ENCODE peak calls at places on chromosomes 6 and 20, in five cellular contexts. V, U, E, D and B are unnamed samples.
A peak's percentile ranks its signal among the peaks of the same experiment; 100 is the strongest.

GRCh38 chr6:132300323-132300949 is 100.8 kb downstream of the MOXD1 start:
- DNase-seq in D (no peak), E (no peak), U (no peak), V (peak; percentile 75), B (no peak)

GRCh38 chr6:44275749-44276648 is 5.7 kb downstream of the TMEM151B start:
- DNase-seq in E (no peak), V (no peak), D (no peak), U (no peak), B (no peak)

GRCh38 chr20:2874456-2874855 is 1.2 kb downstream of the PTPRA start:
- DNase-seq in D (no peak), E (no peak), U (no peak), V (peak; percentile 39), B (no peak)

GRCh38 chr6:29850011-29850553 is 22.5 kb downstream of the HLA-G start:
- DNase-seq in V (no peak), D (peak; percentile 12), E (peak; percentile 79), U (peak; percentile 64), B (no peak)

GRCh38 chr20:1130058-1130694 is 11.8 kb downstream of the PSMF1 start:
- DNase-seq in D (no peak), U (no peak), V (no peak), E (no peak), B (no peak)

GRCh38 chr6:24796616-24797290 is 2.0 kb downstream of the ARMH2 start:
- DNase-seq in V (no peak), E (no peak), D (no peak), U (no peak), B (no peak)

GRCh38 chr6:129686941-129687627 is 22.9 kb downstream of the ARHGAP18 start:
- DNase-seq in E (no peak), V (peak; percentile 52), U (no peak), D (no peak), B (no peak)

GRCh38 chr6:109927052-109927451 is 51.1 kb upstream of the GPR6 start:
- DNase-seq in E (no peak), V (no peak), D (no peak), U (no peak), B (no peak)

GRCh38 chr6:15691250-15691869 is 28.5 kb upstream of the DTNBP1 start:
- DNase-seq in D (peak; percentile 83), V (peak; percentile 87), U (peak; percentile 94), E (peak; percentile 90), B (peak; percentile 80)

GRCh38 chr20:7113577-7114466 is 346.3 kb downstream of the BMP2 start:
- DNase-seq in U (no peak), E (no peak), D (no peak), V (peak; percentile 1), B (no peak)

GRCh38 chr6:30192076-30192475 is 21.1 kb downstream of the TRIM26 start:
- DNase-seq in E (no peak), U (no peak), D (no peak), V (no peak), B (no peak)

GRCh38 chr6:26457407-26457795 is 354 bp upstream of the BTN2A1 start:
- DNase-seq in E (no peak), V (no peak), D (no peak), U (peak; percentile 72), B (no peak)

GRCh38 chr6:141451508-141452353 is 681.0 kb upstream of the GJE1 start:
- DNase-seq in V (peak; percentile 83), E (no peak), D (no peak), U (no peak), B (no peak)

GRCh38 chr20:3323398-3323797 is 84.1 kb downstream of the DNAAF9 start:
- DNase-seq in U (no peak), E (no peak), V (no peak), D (no peak), B (no peak)

GRCh38 chr20:57709823-57710799 is at the start of gene PMEPA1:
- DNase-seq in E (peak; percentile 96), U (peak; percentile 98), V (peak; percentile 95), D (peak; percentile 97), B (peak; percentile 92)

GRCh38 chr6:5126214-5126613 is 41.1 kb downstream of the PPP1R3G start:
- DNase-seq in V (peak; percentile 60), U (no peak), D (no peak), E (no peak), B (no peak)

GRCh38 chr20:35344354-35344837 is 52.2 kb upstream of the FAM83C start:
- DNase-seq in D (no peak), V (peak; percentile 96), E (no peak), U (no peak), B (peak; percentile 56)

GRCh38 chr6:44699851-44700250 is 312.3 kb downstream of the CDC5L start:
- DNase-seq in V (no peak), D (no peak), U (no peak), E (no peak), B (no peak)

GRCh38 chr6:143674466-143675114 is 3.2 kb upstream of the PHACTR2 start:
- DNase-seq in E (no peak), U (no peak), V (peak; percentile 28), D (no peak), B (no peak)
- H3K27ac ChIP-seq in E (peak overlapping the region; percentile 12), U (no peak overlapping the region), V (peak overlapping the region; percentile 75), D (no peak overlapping the region), B (no peak overlapping the region)

DNA sequence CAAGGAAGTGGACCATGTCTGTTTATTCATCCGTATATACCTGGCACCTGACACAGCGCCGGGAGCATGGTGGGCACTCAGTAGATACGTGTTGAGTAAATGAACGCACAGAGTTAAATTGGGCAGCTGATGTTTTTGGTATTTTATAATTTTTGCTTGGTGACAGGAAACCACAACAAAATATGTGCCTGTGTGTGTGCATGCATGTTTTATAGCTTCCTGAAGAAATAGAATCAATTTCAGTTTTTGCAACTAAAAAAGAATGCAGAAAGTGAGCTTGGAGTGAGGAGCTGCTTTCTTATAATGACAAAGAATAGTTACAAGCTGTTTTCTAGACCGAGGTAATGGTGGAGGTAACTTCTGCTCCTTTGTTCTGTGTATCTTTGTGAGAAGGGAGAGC is 91.5 kb downstream of the PLCB4 start:
- DNase-seq in V (no peak), U (no peak), D (no peak), E (no peak), B (no peak)
- H3K4me3 ChIP-seq in V (no peak overlapping the region), U (no peak overlapping the region), D (no peak overlapping the region), E (no peak overlapping the region), B (no peak overlapping the region)

GRCh38 chr6:158058156-158058723 is 76.6 kb downstream of the SYNJ2 start:
- DNase-seq in U (no peak), D (no peak), V (no peak), E (no peak), B (no peak)

GRCh38 chr6:158061709-158062461 is 80.2 kb downstream of the SYNJ2 start:
- DNase-seq in U (no peak), D (no peak), E (no peak), V (no peak), B (no peak)

GRCh38 chr6:158061361-158061708 is 79.7 kb downstream of the SYNJ2 start:
- DNase-seq in U (no peak), E (no peak), V (no peak), D (no peak), B (no peak)

GRCh38 chr6:158059108-158059507 is 77.4 kb downstream of the SYNJ2 start:
- DNase-seq in V (no peak), D (no peak), E (no peak), U (peak; percentile 53), B (no peak)

DNA sequence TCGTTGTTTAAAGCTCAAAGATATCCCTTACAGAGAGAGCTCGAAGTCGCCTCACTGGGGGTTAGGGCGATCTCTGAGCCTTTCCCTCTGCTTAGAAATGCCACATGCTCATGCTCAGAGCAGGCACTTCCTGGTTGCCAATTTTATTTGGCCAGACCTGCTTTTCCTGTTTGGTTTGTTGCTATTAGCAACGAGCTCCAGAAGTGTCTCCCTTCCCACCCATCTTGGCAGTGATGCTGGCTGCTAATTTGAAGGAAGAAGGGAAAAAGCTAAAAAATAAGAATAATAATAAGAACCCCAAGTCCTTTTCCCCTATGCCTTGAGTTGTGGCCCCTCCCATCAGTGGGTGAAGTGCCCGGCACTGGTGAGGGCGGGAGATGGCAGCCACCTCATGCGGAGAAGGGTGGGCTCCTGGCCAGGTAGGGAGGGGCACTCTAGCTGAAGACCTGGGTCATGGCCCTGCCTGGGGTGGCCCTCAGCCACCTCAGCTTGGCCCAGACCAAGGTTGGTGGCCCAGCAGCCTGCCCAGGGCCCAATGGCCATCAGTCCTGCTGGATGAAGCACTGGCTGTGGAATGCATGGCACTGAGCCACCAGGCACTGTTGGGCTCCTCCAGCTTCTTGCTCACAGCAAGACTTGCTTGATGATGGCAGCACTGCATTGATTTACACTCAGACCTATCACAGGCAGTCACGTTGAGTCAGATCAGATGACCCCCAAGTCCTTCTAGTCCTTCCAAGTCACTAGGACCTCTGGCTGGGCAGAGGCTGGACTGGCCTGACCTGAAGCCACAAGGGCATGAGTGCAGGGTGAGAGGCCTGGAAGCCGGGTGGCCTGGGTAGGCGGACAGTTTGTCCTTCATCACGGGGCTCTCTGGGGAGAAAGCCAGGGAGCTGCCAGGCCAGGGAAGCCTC is 79.0 kb downstream of the SYNJ2 start:
- DNase-seq in V (peak; percentile 94), E (no peak), D (peak; percentile 87), U (peak; percentile 86), B (peak; percentile 88)
- H3K27ac ChIP-seq in V (peak overlapping the region; percentile 74), E (peak overlapping the region; percentile 78), D (peak overlapping the region; percentile 83), U (peak overlapping the region; percentile 61), B (peak overlapping the region; percentile 87)

GRCh38 chr20:44187054-44187762 is at the start of gene JPH2:
- DNase-seq in U (peak; percentile 92), V (peak; percentile 67), D (peak; percentile 37), E (no peak), B (peak; percentile 79)
- H3K4me3 ChIP-seq in U (peak within 1 kb of the TSS; percentile 49), V (peak within 1 kb of the TSS; percentile 22), D (peak within 1 kb of the TSS; percentile 45), E (peak within 1 kb of the TSS; percentile 43), B (peak within 1 kb of the TSS; percentile 70)